ENCODE peak calls at places on chromosomes 2 and 18, in seven cellular contexts. One of them, this sample, is unnamed.

GRCh38 chr2:178804791-178805190 is 2.4 kb downstream of the TTN start:
- DNase-seq in left cardiac atrium: no peak
- DNase-seq in DMS153: no peak
- DNase-seq in heart left ventricle: no peak
- DNase-seq in right atrium auricular region: no peak
- DNase-seq in NCI-H460: peak; percentile 7
- DNase-seq in chondrocyte: no peak
- DNase-seq in this sample: no peak

GRCh38 chr2:191233533-191233932 is 11.7 kb upstream of the MYO1B start:
- DNase-seq in left cardiac atrium: no peak
- DNase-seq in DMS153: no peak
- DNase-seq in heart left ventricle: no peak
- DNase-seq in right atrium auricular region: no peak
- DNase-seq in NCI-H460: no peak
- DNase-seq in chondrocyte: no peak
- DNase-seq in this sample: no peak

GRCh38 chr2:54665436-54665856 is 58.0 kb upstream of the EML6 start:
- DNase-seq in left cardiac atrium: no peak
- DNase-seq in DMS153: peak; percentile 8
- DNase-seq in heart left ventricle: no peak
- DNase-seq in right atrium auricular region: peak; percentile 72
- DNase-seq in NCI-H460: peak; percentile 48
- DNase-seq in chondrocyte: no peak
- DNase-seq in this sample: no peak

GRCh38 chr2:15527074-15527739 is 33.9 kb downstream of the NBAS start:
- DNase-seq in left cardiac atrium: no peak
- DNase-seq in DMS153: no peak
- DNase-seq in heart left ventricle: no peak
- DNase-seq in right atrium auricular region: no peak
- DNase-seq in NCI-H460: no peak
- DNase-seq in chondrocyte: no peak
- DNase-seq in this sample: no peak

GRCh38 chr2:180449171-180449570 is 442.1 kb upstream of the CWC22 start:
- DNase-seq in left cardiac atrium: no peak
- DNase-seq in DMS153: no peak
- DNase-seq in heart left ventricle: no peak
- DNase-seq in right atrium auricular region: no peak
- DNase-seq in NCI-H460: no peak
- DNase-seq in chondrocyte: no peak
- DNase-seq in this sample: no peak

GRCh38 chr2:28752608-28752984 is 966 bp downstream of the PPP1CB start:
- DNase-seq in left cardiac atrium: no peak
- DNase-seq in DMS153: no peak
- DNase-seq in heart left ventricle: no peak
- DNase-seq in right atrium auricular region: no peak
- DNase-seq in NCI-H460: no peak
- DNase-seq in chondrocyte: no peak
- DNase-seq in this sample: no peak

GRCh38 chr18:75438891-75439290 is 11.4 kb upstream of the SMIM21 start:
- DNase-seq in left cardiac atrium: no peak
- DNase-seq in DMS153: no peak
- DNase-seq in heart left ventricle: no peak
- DNase-seq in right atrium auricular region: no peak
- DNase-seq in NCI-H460: no peak
- DNase-seq in chondrocyte: no peak
- DNase-seq in this sample: no peak

GRCh38 chr2:123485056-123485455 is 540.0 kb upstream of the CNTNAP5 start:
- DNase-seq in left cardiac atrium: no peak
- DNase-seq in DMS153: no peak
- DNase-seq in heart left ventricle: no peak
- DNase-seq in right atrium auricular region: no peak
- DNase-seq in NCI-H460: no peak
- DNase-seq in chondrocyte: no peak
- DNase-seq in this sample: no peak

GRCh38 chr2:236795861-236796219 is 226.2 kb downstream of the ACKR3 start:
- DNase-seq in left cardiac atrium: no peak
- DNase-seq in DMS153: no peak
- DNase-seq in heart left ventricle: no peak
- DNase-seq in right atrium auricular region: no peak
- DNase-seq in NCI-H460: no peak
- DNase-seq in chondrocyte: no peak
- DNase-seq in this sample: no peak